ENCODE peak calls at places on chromosomes 16 and 17, in six cellular contexts. One of them, this sample, is unnamed.

GRCh38 chr16:67781548-67781921 is 24.8 kb downstream of the RANBP10 start:
- DNase-seq in heart right ventricle: no peak
- DNase-seq in body of pancreas: no peak
- DNase-seq in dorsolateral prefrontal cortex: no peak
- DNase-seq in transverse colon: no peak
- DNase-seq in activated CD4-positive, CD25-positive, alpha-beta regulatory T cell: no peak
- DNase-seq in this sample: no peak

GRCh38 chr16:31499928-31500327 is 8.3 kb downstream of the RUSF1 start:
- DNase-seq in dorsolateral prefrontal cortex: no peak
- DNase-seq in body of pancreas: no peak
- DNase-seq in heart right ventricle: no peak
- DNase-seq in activated CD4-positive, CD25-positive, alpha-beta regulatory T cell: no peak
- DNase-seq in transverse colon: no peak
- DNase-seq in this sample: no peak

GRCh38 chr17:66002807-66003206 is 189.1 kb downstream of the CEP112 start:
- DNase-seq in transverse colon: no peak
- DNase-seq in activated CD4-positive, CD25-positive, alpha-beta regulatory T cell: no peak
- DNase-seq in body of pancreas: no peak
- DNase-seq in heart right ventricle: no peak
- DNase-seq in dorsolateral prefrontal cortex: no peak
- DNase-seq in this sample: no peak

GRCh38 chr16:11201498-11202259 is 54.3 kb downstream of the SOCS1 start:
- DNase-seq in heart right ventricle: no peak
- DNase-seq in activated CD4-positive, CD25-positive, alpha-beta regulatory T cell: no peak
- DNase-seq in body of pancreas: no peak
- DNase-seq in transverse colon: no peak
- DNase-seq in dorsolateral prefrontal cortex: no peak
- DNase-seq in this sample: no peak

GRCh38 chr16:17313085-17313611 is 157.6 kb downstream of the XYLT1 start:
- DNase-seq in dorsolateral prefrontal cortex: peak
- DNase-seq in heart right ventricle: peak
- DNase-seq in body of pancreas: peak
- DNase-seq in transverse colon: peak
- DNase-seq in activated CD4-positive, CD25-positive, alpha-beta regulatory T cell: no peak
- DNase-seq in this sample: no peak

GRCh38 chr17:47324224-47325020 is 667 bp downstream of the EFCAB13 start:
- DNase-seq in heart right ventricle: peak
- DNase-seq in body of pancreas: peak
- DNase-seq in transverse colon: peak
- DNase-seq in activated CD4-positive, CD25-positive, alpha-beta regulatory T cell: peak
- DNase-seq in dorsolateral prefrontal cortex: no peak
- DNase-seq in this sample: no peak

GRCh38 chr17:58661499-58661898 is 30.3 kb downstream of the TEX14 start:
- DNase-seq in activated CD4-positive, CD25-positive, alpha-beta regulatory T cell: no peak
- DNase-seq in dorsolateral prefrontal cortex: no peak
- DNase-seq in heart right ventricle: no peak
- DNase-seq in transverse colon: no peak
- DNase-seq in body of pancreas: no peak
- DNase-seq in this sample: no peak

GRCh38 chr17:83196973-83197880 is 117.8 kb downstream of the METRNL start:
- DNase-seq in dorsolateral prefrontal cortex: peak
- DNase-seq in transverse colon: no peak
- DNase-seq in heart right ventricle: no peak
- DNase-seq in activated CD4-positive, CD25-positive, alpha-beta regulatory T cell: no peak
- DNase-seq in body of pancreas: peak
- DNase-seq in this sample: no peak

GRCh38 chr16:71722801-71723536 is 1.5 kb downstream of the PHLPP2 start:
- DNase-seq in heart right ventricle: peak
- DNase-seq in dorsolateral prefrontal cortex: peak
- DNase-seq in transverse colon: peak
- DNase-seq in activated CD4-positive, CD25-positive, alpha-beta regulatory T cell: peak
- DNase-seq in body of pancreas: peak
- DNase-seq in this sample: peak

GRCh38 chr17:57747221-57748017 is 2.3 kb upstream of the CCDC182 start:
- DNase-seq in dorsolateral prefrontal cortex: peak
- DNase-seq in activated CD4-positive, CD25-positive, alpha-beta regulatory T cell: no peak
- DNase-seq in body of pancreas: peak
- DNase-seq in transverse colon: peak
- DNase-seq in heart right ventricle: peak
- DNase-seq in this sample: peak

GRCh38 chr16:13234999-13235398 is 333.6 kb downstream of the SHISA9 start:
- DNase-seq in dorsolateral prefrontal cortex: no peak
- DNase-seq in heart right ventricle: no peak
- DNase-seq in body of pancreas: no peak
- DNase-seq in transverse colon: no peak
- DNase-seq in activated CD4-positive, CD25-positive, alpha-beta regulatory T cell: no peak
- DNase-seq in this sample: no peak

GRCh38 chr17:81189016-81189415 is 23.0 kb upstream of the AATK start:
- DNase-seq in transverse colon: no peak
- DNase-seq in activated CD4-positive, CD25-positive, alpha-beta regulatory T cell: no peak
- DNase-seq in body of pancreas: no peak
- DNase-seq in dorsolateral prefrontal cortex: no peak
- DNase-seq in heart right ventricle: no peak
- DNase-seq in this sample: no peak

GRCh38 chr17:57889892-57890856 is 40.3 kb upstream of the MRPS23 start:
- DNase-seq in body of pancreas: peak
- DNase-seq in dorsolateral prefrontal cortex: peak
- DNase-seq in transverse colon: peak
- DNase-seq in activated CD4-positive, CD25-positive, alpha-beta regulatory T cell: no peak
- DNase-seq in heart right ventricle: peak
- DNase-seq in this sample: no peak

GRCh38 chr17:4043862-4044261 is 79.6 kb upstream of the ATP2A3 start:
- DNase-seq in body of pancreas: peak
- DNase-seq in transverse colon: peak
- DNase-seq in heart right ventricle: no peak
- DNase-seq in dorsolateral prefrontal cortex: no peak
- DNase-seq in activated CD4-positive, CD25-positive, alpha-beta regulatory T cell: no peak
- DNase-seq in this sample: peak

GRCh38 chr16:51524555-51525373 is 373.7 kb upstream of the SALL1 start:
- DNase-seq in body of pancreas: peak
- DNase-seq in dorsolateral prefrontal cortex: peak
- DNase-seq in heart right ventricle: no peak
- DNase-seq in transverse colon: no peak
- DNase-seq in activated CD4-positive, CD25-positive, alpha-beta regulatory T cell: no peak
- DNase-seq in this sample: no peak

GRCh38 chr17:79372470-79373238 is 238.2 kb downstream of the RBFOX3 start:
- DNase-seq in dorsolateral prefrontal cortex: no peak
- DNase-seq in heart right ventricle: no peak
- DNase-seq in activated CD4-positive, CD25-positive, alpha-beta regulatory T cell: no peak
- DNase-seq in transverse colon: peak
- DNase-seq in body of pancreas: no peak
- DNase-seq in this sample: no peak

GRCh38 chr17:19024101-19025078 is 19.8 kb upstream of the FAM83G start:
- DNase-seq in body of pancreas: peak
- DNase-seq in transverse colon: no peak
- DNase-seq in heart right ventricle: no peak
- DNase-seq in activated CD4-positive, CD25-positive, alpha-beta regulatory T cell: no peak
- DNase-seq in dorsolateral prefrontal cortex: no peak
- DNase-seq in this sample: no peak

GRCh38 chr17:71926746-71927398 is 193.9 kb upstream of the SOX9 start:
- DNase-seq in activated CD4-positive, CD25-positive, alpha-beta regulatory T cell: no peak
- DNase-seq in heart right ventricle: no peak
- DNase-seq in body of pancreas: no peak
- DNase-seq in transverse colon: no peak
- DNase-seq in dorsolateral prefrontal cortex: no peak
- DNase-seq in this sample: no peak

GRCh38 chr16:50153648-50154368 is 702 bp downstream of the TENT4B start:
- DNase-seq in activated CD4-positive, CD25-positive, alpha-beta regulatory T cell: no peak
- DNase-seq in transverse colon: no peak
- DNase-seq in heart right ventricle: peak
- DNase-seq in dorsolateral prefrontal cortex: peak
- DNase-seq in body of pancreas: peak
- DNase-seq in this sample: no peak

GRCh38 chr17:61416540-61417363 is 17.1 kb downstream of the TBX2 start:
- DNase-seq in body of pancreas: peak
- DNase-seq in heart right ventricle: peak
- DNase-seq in activated CD4-positive, CD25-positive, alpha-beta regulatory T cell: peak
- DNase-seq in dorsolateral prefrontal cortex: no peak
- DNase-seq in transverse colon: peak
- DNase-seq in this sample: peak

GRCh38 chr17:69860142-69860680 is 214.8 kb upstream of the KCNJ16 start:
- DNase-seq in activated CD4-positive, CD25-positive, alpha-beta regulatory T cell: no peak
- DNase-seq in dorsolateral prefrontal cortex: no peak
- DNase-seq in body of pancreas: no peak
- DNase-seq in heart right ventricle: no peak
- DNase-seq in transverse colon: no peak
- DNase-seq in this sample: no peak

GRCh38 chr16:70553645-70554044 is 30.0 kb downstream of the SF3B3 start:
- DNase-seq in body of pancreas: no peak
- DNase-seq in activated CD4-positive, CD25-positive, alpha-beta regulatory T cell: no peak
- DNase-seq in transverse colon: no peak
- DNase-seq in dorsolateral prefrontal cortex: no peak
- DNase-seq in heart right ventricle: no peak
- DNase-seq in this sample: no peak

GRCh38 chr17:56165017-56165720 is 11.9 kb downstream of the ANKFN1 start:
- DNase-seq in heart right ventricle: no peak
- DNase-seq in transverse colon: no peak
- DNase-seq in body of pancreas: no peak
- DNase-seq in dorsolateral prefrontal cortex: no peak
- DNase-seq in activated CD4-positive, CD25-positive, alpha-beta regulatory T cell: no peak
- DNase-seq in this sample: no peak

GRCh38 chr16:75402174-75402820 is 31.0 kb downstream of the CFDP1 start:
- DNase-seq in heart right ventricle: peak
- DNase-seq in dorsolateral prefrontal cortex: no peak
- DNase-seq in transverse colon: no peak
- DNase-seq in body of pancreas: no peak
- DNase-seq in activated CD4-positive, CD25-positive, alpha-beta regulatory T cell: no peak
- DNase-seq in this sample: no peak

GRCh38 chr16:4052801-4053662 is 63.2 kb downstream of the ADCY9 start:
- DNase-seq in dorsolateral prefrontal cortex: peak
- DNase-seq in activated CD4-positive, CD25-positive, alpha-beta regulatory T cell: no peak
- DNase-seq in transverse colon: peak
- DNase-seq in heart right ventricle: peak
- DNase-seq in body of pancreas: peak
- DNase-seq in this sample: no peak

GRCh38 chr17:57915532-57915931 is 39.7 kb downstream of the CUEDC1 start:
- DNase-seq in body of pancreas: no peak
- DNase-seq in dorsolateral prefrontal cortex: no peak
- DNase-seq in transverse colon: no peak
- DNase-seq in heart right ventricle: no peak
- DNase-seq in activated CD4-positive, CD25-positive, alpha-beta regulatory T cell: no peak
- DNase-seq in this sample: no peak

GRCh38 chr16:77711775-77712174 is 10.5 kb upstream of the NUDT7 start:
- DNase-seq in heart right ventricle: no peak
- DNase-seq in activated CD4-positive, CD25-positive, alpha-beta regulatory T cell: no peak
- DNase-seq in dorsolateral prefrontal cortex: no peak
- DNase-seq in transverse colon: peak
- DNase-seq in body of pancreas: peak
- DNase-seq in this sample: no peak

GRCh38 chr16:67019171-67019570 is 9.8 kb upstream of the CBFB start:
- DNase-seq in dorsolateral prefrontal cortex: no peak
- DNase-seq in body of pancreas: no peak
- DNase-seq in heart right ventricle: no peak
- DNase-seq in transverse colon: no peak
- DNase-seq in activated CD4-positive, CD25-positive, alpha-beta regulatory T cell: no peak
- DNase-seq in this sample: no peak

GRCh38 chr16:57235128-57236092 is 9.6 kb upstream of the ARL2BP start:
- DNase-seq in activated CD4-positive, CD25-positive, alpha-beta regulatory T cell: no peak
- DNase-seq in transverse colon: no peak
- DNase-seq in body of pancreas: no peak
- DNase-seq in heart right ventricle: no peak
- DNase-seq in dorsolateral prefrontal cortex: no peak
- DNase-seq in this sample: no peak

GRCh38 chr16:11084484-11085024 is 140.2 kb downstream of the CLEC16A start:
- DNase-seq in dorsolateral prefrontal cortex: no peak
- DNase-seq in activated CD4-positive, CD25-positive, alpha-beta regulatory T cell: no peak
- DNase-seq in body of pancreas: no peak
- DNase-seq in transverse colon: no peak
- DNase-seq in heart right ventricle: no peak
- DNase-seq in this sample: no peak

GRCh38 chr17:35254107-35254802 is 11.4 kb downstream of the SLFN5 start:
- DNase-seq in activated CD4-positive, CD25-positive, alpha-beta regulatory T cell: no peak
- DNase-seq in heart right ventricle: peak
- DNase-seq in body of pancreas: peak
- DNase-seq in dorsolateral prefrontal cortex: no peak
- DNase-seq in transverse colon: peak
- DNase-seq in this sample: no peak

GRCh38 chr16:12257926-12258561 is 281.5 kb downstream of the SNX29 start:
- DNase-seq in heart right ventricle: no peak
- DNase-seq in body of pancreas: peak
- DNase-seq in transverse colon: peak
- DNase-seq in dorsolateral prefrontal cortex: no peak
- DNase-seq in activated CD4-positive, CD25-positive, alpha-beta regulatory T cell: no peak
- DNase-seq in this sample: no peak

This sample was measured in central memory CD8-positive, alpha-beta T cell.